ENCODE peak calls at places on chromosomes 13 and 19, in five cellular contexts. I is suprapubic skin, L is HFFc6, R is OCI-LY7, P is progenitor cell of endocrine pancreas. N is an unnamed sample.
A peak's percentile ranks its signal among the peaks of the same experiment; 100 is the strongest.

GRCh38 chr13:51246411-51247298 is 24.5 kb downstream of the FAM124A start:
- DNase-seq in I (no peak), L (no peak), R (no peak), P (no peak), N (no peak)

GRCh38 chr19:29881386-29881785 is 60.7 kb upstream of the URI1 start:
- DNase-seq in I (peak; percentile 49), L (peak; percentile 59), R (no peak), P (no peak), N (no peak)

GRCh38 chr13:93244918-93245280 is 18.3 kb downstream of the GPC6 start:
- DNase-seq in I (no peak), L (peak; percentile 53), R (no peak), P (no peak), N (no peak)

GRCh38 chr13:107157272-107157671 is 589.3 kb upstream of the ARGLU1 start:
- DNase-seq in I (no peak), L (no peak), R (no peak), P (no peak), N (no peak)

GRCh38 chr19:44051654-44052402 is at the start of gene ZNF223:
- DNase-seq in I (peak; percentile 96), L (peak; percentile 90), R (no peak), P (peak; percentile 90), N (peak; percentile 65)

GRCh38 chr19:3618811-3619630 is 7.6 kb downstream of the CACTIN start:
- DNase-seq in I (no peak), L (no peak), R (no peak), P (no peak), N (no peak)

GRCh38 chr13:23715762-23716235 is 145.6 kb downstream of the TNFRSF19 start:
- DNase-seq in I (no peak), L (no peak), R (peak; percentile 26), P (no peak), N (no peak)

GRCh38 chr19:53432088-53432661 is 391 bp downstream of the ZNF761 start:
- DNase-seq in I (peak; percentile 79), L (peak; percentile 17), R (peak; percentile 15), P (peak; percentile 13), N (no peak)

GRCh38 chr19:50046649-50047503 is 21.1 kb downstream of the ZNF473 start:
- DNase-seq in I (peak; percentile 85), L (no peak), R (peak; percentile 74), P (no peak), N (peak; percentile 74)

GRCh38 chr13:53466576-53466975 is 438.0 kb downstream of the OLFM4 start:
- DNase-seq in I (no peak), L (no peak), R (no peak), P (no peak), N (no peak)

GRCh38 chr19:55118401-55118991 is 1.1 kb upstream of the PPP1R12C start:
- DNase-seq in I (no peak), L (no peak), R (no peak), P (peak; percentile 56), N (no peak)

GRCh38 chr13:32409561-32410440 is 18.1 kb downstream of the N4BP2L1 start:
- DNase-seq in I (no peak), L (peak; percentile 24), R (no peak), P (no peak), N (no peak)

GRCh38 chr13:99086869-99087129 is 108.9 kb upstream of the DOCK9 start:
- DNase-seq in I (no peak), L (no peak), R (no peak), P (no peak), N (no peak)

GRCh38 chr19:15629003-15629880 is 11.5 kb upstream of the CYP4F3 start:
- DNase-seq in I (peak; percentile 92), L (peak; percentile 9), R (peak; percentile 73), P (no peak), N (peak; percentile 97)

GRCh38 chr13:100365678-100366077 is 222.9 kb downstream of the GGACT start:
- DNase-seq in I (no peak), L (no peak), R (no peak), P (no peak), N (no peak)

GRCh38 chr19:55586976-55587668 is 6.5 kb upstream of the ZNF579 start:
- DNase-seq in I (peak; percentile 95), L (peak; percentile 86), R (peak; percentile 89), P (peak; percentile 92), N (peak; percentile 95)

GRCh38 chr19:47479701-47480503 is 4.1 kb downstream of the KPTN start:
- DNase-seq in I (no peak), L (no peak), R (no peak), P (no peak), N (no peak)

GRCh38 chr19:55447421-55448174 is 4.5 kb upstream of the SHISA7 start:
- DNase-seq in I (no peak), L (peak; percentile 57), R (no peak), P (no peak), N (no peak)

GRCh38 chr19:18379803-18380747 is 5.9 kb upstream of the GDF15 start:
- DNase-seq in I (peak; percentile 96), L (peak; percentile 88), R (no peak), P (peak; percentile 23), N (peak; percentile 58)

GRCh38 chr13:99935772-99936171 is 35.8 kb downstream of the ZIC5 start:
- DNase-seq in I (no peak), L (no peak), R (no peak), P (no peak), N (no peak)

GRCh38 chr19:17259118-17259780 is 5.3 kb downstream of the USHBP1 start:
- DNase-seq in I (no peak), L (no peak), R (no peak), P (no peak), N (no peak)

GRCh38 chr19:14182481-14182880 is 23.5 kb downstream of the ADGRL1 start:
- DNase-seq in I (no peak), L (no peak), R (no peak), P (no peak), N (no peak)

GRCh38 chr13:105878119-105878518 is 657.3 kb downstream of the EFNB2 start:
- DNase-seq in I (no peak), L (no peak), R (no peak), P (no peak), N (no peak)

GRCh38 chr19:49094505-49095482 is 9.5 kb downstream of the SNRNP70 start:
- DNase-seq in I (no peak), L (no peak), R (no peak), P (no peak), N (no peak)

GRCh38 chr19:16889883-16890460 is 1.2 kb downstream of the F2RL3 start:
- DNase-seq in I (no peak), L (no peak), R (no peak), P (no peak), N (no peak)

GRCh38 chr19:39275578-39275977 is 7.4 kb downstream of the IFNL2 start:
- DNase-seq in I (peak; percentile 31), L (no peak), R (no peak), P (no peak), N (no peak)

GRCh38 chr19:45999653-46000121 is 4.4 kb downstream of the CCDC61 start:
- DNase-seq in I (no peak), L (no peak), R (no peak), P (no peak), N (no peak)

GRCh38 chr19:19171821-19172532 is 1.9 kb upstream of the MEF2B start:
- DNase-seq in I (no peak), L (no peak), R (peak; percentile 73), P (no peak), N (no peak)

GRCh38 chr13:20388184-20388583 is 137.5 kb downstream of the CRYL1 start:
- DNase-seq in I (no peak), L (no peak), R (no peak), P (no peak), N (no peak)

GRCh38 chr19:13839193-13839937 is 37.6 kb upstream of the NANOS3 start:
- DNase-seq in I (peak; percentile 96), L (peak; percentile 88), R (peak; percentile 76), P (no peak), N (no peak)

GRCh38 chr19:3722443-3723109 is 14.4 kb downstream of the TJP3 start:
- DNase-seq in I (no peak), L (no peak), R (no peak), P (peak; percentile 64), N (no peak)

GRCh38 chr13:49711218-49711863 is 20.1 kb upstream of the EBPL start:
- DNase-seq in I (no peak), L (peak; percentile 82), R (no peak), P (no peak), N (no peak)

GRCh38 chr13:67148219-67148583 is 81.9 kb downstream of the PCDH9 start:
- DNase-seq in I (no peak), L (peak; percentile 52), R (no peak), P (no peak), N (no peak)

GRCh38 chr13:94301487-94301886 is 178.0 kb downstream of the DCT start:
- DNase-seq in I (no peak), L (no peak), R (no peak), P (no peak), N (no peak)
- TF ChIP-seq CTCF in I (no peak), L (no peak), R (no peak), P (no peak), N (no peak)

DNA sequence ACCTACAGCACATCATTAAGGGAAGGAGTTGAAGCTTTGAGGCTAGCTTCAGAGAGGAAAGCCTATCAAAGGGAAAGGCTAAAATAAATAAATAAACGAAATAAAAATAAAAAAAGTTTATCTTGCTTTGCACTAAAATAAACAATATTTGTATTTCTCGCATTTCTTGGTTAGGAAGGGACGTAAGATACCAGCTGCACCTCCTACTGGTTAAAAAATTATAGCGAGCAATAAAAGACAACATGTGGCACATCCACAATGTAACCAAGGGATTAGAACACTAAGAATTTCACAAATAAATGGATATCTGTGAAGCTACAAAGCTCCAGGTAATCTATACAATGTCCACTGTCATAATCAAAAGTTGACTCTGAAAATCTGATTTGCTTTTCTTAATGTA is 194.5 kb downstream of the DACH1 start:
- DNase-seq in I (no peak), L (no peak), R (no peak), P (no peak), N (no peak)
- TF ChIP-seq CTCF in I (no peak), L (no peak), R (peak; percentile 48), P (peak; percentile 31), N (no peak)

DNA sequence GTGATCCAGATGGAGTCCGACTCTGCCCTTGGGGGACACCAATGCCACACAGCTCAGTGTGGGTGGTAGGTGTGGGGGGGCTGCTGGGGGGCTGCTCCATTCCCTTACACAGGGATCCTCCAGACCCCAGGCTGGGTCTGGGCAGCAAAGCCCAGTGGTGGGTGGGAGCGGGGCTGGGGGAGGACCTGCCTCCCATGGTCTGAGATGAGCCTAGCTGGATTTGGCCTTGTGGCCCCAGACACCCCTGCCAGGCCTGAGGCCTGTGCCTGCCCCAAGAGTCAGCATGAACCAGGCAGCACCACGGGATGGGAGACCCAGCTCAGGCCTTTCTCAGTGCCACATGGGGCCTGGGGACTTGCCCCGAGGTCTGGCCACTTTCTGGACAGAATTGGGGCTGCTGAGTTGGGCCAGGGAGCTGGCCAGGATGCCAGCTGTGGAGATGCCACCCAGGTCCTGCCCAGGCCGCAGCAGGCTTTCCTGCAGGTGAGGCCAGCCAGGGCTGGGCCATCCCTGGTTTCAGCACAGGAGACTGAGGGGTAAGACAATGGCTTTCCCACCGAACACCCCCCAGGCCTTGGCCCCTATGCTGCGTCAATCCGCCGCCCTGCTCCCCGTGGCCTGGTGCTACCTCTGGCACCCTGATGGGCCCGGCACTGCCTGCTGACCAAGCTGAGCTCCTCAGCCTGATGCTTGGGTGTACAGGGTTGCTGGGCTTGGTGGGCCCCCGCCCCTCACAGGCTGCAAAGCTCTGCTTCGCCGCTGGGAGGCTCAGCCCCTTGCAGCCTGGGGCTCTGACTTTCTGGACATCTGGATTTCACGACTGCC is 24.2 kb downstream of the CEBPG start:
- DNase-seq in I (no peak), L (no peak), R (no peak), P (no peak), N (no peak)
- TF ChIP-seq CTCF in I (no peak), L (peak; percentile 46), R (no peak), P (peak; percentile 56), N (no peak)

GRCh38 chr13:110521946-110522345 is 39.6 kb downstream of the RAB20 start:
- DNase-seq in I (no peak), L (no peak), R (no peak), P (no peak), N (no peak)
- TF ChIP-seq CTCF in I (no peak), L (no peak), R (no peak), P (no peak), N (no peak)

GRCh38 chr13:72180253-72180952 is 313.4 kb upstream of the DACH1 start:
- DNase-seq in I (no peak), L (no peak), R (no peak), P (no peak), N (no peak)
- TF ChIP-seq CTCF in I (no peak), L (no peak), R (no peak), P (no peak), N (no peak)